ENCODE peak calls at places on chromosomes 2 and 18, in nine cellular contexts. E is heart right ventricle; J is AG09309; N is astrocyte of the cerebellum; Q is tibial nerve; I is choroid plexus epithelial cell; G is GM06990; L is astrocyte; H is CD8-positive, alpha-beta T cell. F is an unnamed sample.

GRCh38 chr2:164843346-164843841 is 1.8 kb upstream of the COBLL1 start:
- DNase-seq in E (no peak), J (peak), N (no peak), Q (no peak), I (no peak), G (no peak), L (no peak), H (no peak), F (no peak)

GRCh38 chr18:13245481-13246000 is 27.0 kb downstream of the LDLRAD4 start:
- DNase-seq in E (no peak), J (no peak), N (no peak), Q (no peak), I (no peak), G (no peak), L (no peak), H (no peak), F (no peak)

GRCh38 chr2:112876257-112876970 is 34.6 kb upstream of the IL37 start:
- DNase-seq in E (no peak), J (no peak), N (no peak), Q (no peak), I (no peak), G (no peak), L (no peak), H (no peak), F (no peak)

GRCh38 chr2:157173740-157174184 is 83.7 kb upstream of the GALNT5 start:
- DNase-seq in E (peak), J (peak), N (peak), Q (no peak), I (peak), G (no peak), L (peak), H (no peak), F (peak)

GRCh38 chr2:28617502-28618184 is 121.8 kb downstream of the PLB1 start:
- DNase-seq in E (no peak), J (no peak), N (no peak), Q (no peak), I (no peak), G (no peak), L (no peak), H (no peak), F (no peak)

GRCh38 chr2:105179469-105180372 is 61.8 kb upstream of the GPR45 start:
- DNase-seq in E (peak), J (peak), N (peak), Q (no peak), I (peak), G (no peak), L (peak), H (no peak), F (no peak)

GRCh38 chr2:191325651-191326365 is 80.6 kb downstream of the MYO1B start:
- DNase-seq in E (no peak), J (no peak), N (no peak), Q (no peak), I (no peak), G (no peak), L (no peak), H (no peak), F (no peak)

GRCh38 chr2:44167311-44167907 is 1.3 kb upstream of the PPM1B start:
- DNase-seq in E (no peak), J (no peak), N (no peak), Q (no peak), I (no peak), G (no peak), L (no peak), H (no peak), F (no peak)

GRCh38 chr2:128330583-128330982 is 11.9 kb upstream of the HS6ST1 start:
- DNase-seq in E (no peak), J (no peak), N (no peak), Q (no peak), I (no peak), G (no peak), L (no peak), H (no peak), F (no peak)

GRCh38 chr2:100643906-100644501 is 81.2 kb downstream of the PDCL3 start:
- DNase-seq in E (no peak), J (no peak), N (no peak), Q (no peak), I (no peak), G (no peak), L (no peak), H (no peak), F (no peak)

GRCh38 chr2:95121150-95121494 is 486 bp downstream of the MRPS5 start:
- DNase-seq in E (no peak), J (no peak), N (no peak), Q (no peak), I (peak), G (no peak), L (peak), H (no peak), F (no peak)

GRCh38 chr18:57921708-57922107 is 118.6 kb upstream of the ATP8B1 start:
- DNase-seq in E (no peak), J (no peak), N (no peak), Q (no peak), I (peak), G (no peak), L (no peak), H (no peak), F (no peak)

GRCh38 chr2:239831272-239831731 is 193.8 kb downstream of the NDUFA10 start:
- DNase-seq in E (no peak), J (no peak), N (no peak), Q (no peak), I (no peak), G (no peak), L (no peak), H (no peak), F (no peak)

GRCh38 chr18:31581498-31582197 is 10.0 kb upstream of the TTR start:
- DNase-seq in E (no peak), J (peak), N (no peak), Q (no peak), I (peak), G (no peak), L (peak), H (no peak), F (no peak)

GRCh38 chr2:227578642-227579041 is 20.1 kb upstream of the SCYGR2 start:
- DNase-seq in E (no peak), J (no peak), N (no peak), Q (no peak), I (no peak), G (no peak), L (no peak), H (no peak), F (no peak)
- TF ChIP-seq CTCF in E (no peak), J (no peak), N (no peak), Q (no peak), I (no peak), G (peak), L (no peak), H (no peak), F (no peak)

GRCh38 chr2:70199320-70199864 is 8.6 kb upstream of the C2orf42 start:
- DNase-seq in E (no peak), J (no peak), N (no peak), Q (no peak), I (no peak), G (no peak), L (no peak), H (no peak), F (no peak)
- TF ChIP-seq CTCF in E (no peak), J (no peak), N (no peak), Q (no peak), I (no peak), G (peak), L (no peak), H (no peak), F (no peak)

GRCh38 chr2:174142290-174142689 is 106.0 kb downstream of the OLA1 start:
- DNase-seq in E (no peak), J (no peak), N (no peak), Q (no peak), I (no peak), G (no peak), L (no peak), H (no peak), F (no peak)

GRCh38 chr2:174138161-174138560 is 110.2 kb downstream of the OLA1 start:
- DNase-seq in E (no peak), J (no peak), N (no peak), Q (no peak), I (peak), G (no peak), L (no peak), H (no peak), F (no peak)
- TF ChIP-seq CTCF in E (no peak), J (peak), N (no peak), Q (no peak), I (peak), G (no peak), L (no peak), H (no peak), F (no peak)

GRCh38 chr2:187581125-187581896 is 27.1 kb upstream of the TFPI start:
- DNase-seq in E (peak), J (no peak), N (peak), Q (no peak), I (peak), G (no peak), L (peak), H (no peak), F (no peak)
- TF ChIP-seq CTCF in E (peak), J (peak), N (peak), Q (peak), I (peak), G (peak), L (peak), H (peak), F (peak)

GRCh38 chr2:118371500-118371899 is 283.2 kb downstream of the INSIG2 start:
- DNase-seq in E (no peak), J (peak), N (no peak), Q (no peak), I (peak), G (no peak), L (peak), H (no peak), F (no peak)
- TF ChIP-seq CTCF in E (no peak), J (peak), N (peak), Q (no peak), I (peak), G (peak), L (peak), H (no peak), F (peak)

DNA sequence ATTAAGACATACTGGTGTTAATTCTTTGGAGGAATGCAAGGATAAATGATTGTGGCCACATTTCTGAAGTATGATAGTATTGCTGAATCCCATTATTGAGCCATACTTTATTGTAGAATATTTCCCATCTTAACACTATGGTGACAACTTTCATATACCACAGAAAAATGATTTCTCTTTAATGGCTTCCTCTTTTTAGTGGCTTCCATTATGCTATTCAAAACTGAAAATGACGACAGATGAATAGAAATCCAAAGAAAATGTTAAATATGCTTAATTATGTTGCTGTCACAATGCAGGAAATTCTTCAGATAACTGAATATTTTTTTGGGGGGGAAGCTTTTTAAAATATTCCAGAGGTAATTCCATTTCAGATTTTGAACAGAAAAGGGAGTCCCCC is 88.9 kb upstream of the TMEM200C start:
- DNase-seq in E (no peak), J (no peak), N (no peak), Q (no peak), I (no peak), G (no peak), L (no peak), H (no peak), F (no peak)
- TF ChIP-seq CTCF in E (no peak), J (no peak), N (no peak), Q (no peak), I (no peak), G (no peak), L (no peak), H (no peak), F (no peak)

F was measured in AG04449.